ENCODE peak calls at places on chromosomes 16 and 17, in five cellular contexts. One of them, this sample, is unnamed.

GRCh38 chr17:16466407-16466806 is 25.6 kb downstream of the LRRC75A start:
- DNase-seq in cardiac muscle cell: no peak
- DNase-seq in ACHN: no peak
- DNase-seq in fibroblast of the aortic adventitia: no peak
- DNase-seq in NCI-H460: no peak
- DNase-seq in this sample: no peak

GRCh38 chr16:27232061-27232841 is 28.9 kb downstream of the KDM8 start:
- DNase-seq in ACHN: no peak
- DNase-seq in NCI-H460: no peak
- DNase-seq in fibroblast of the aortic adventitia: no peak
- DNase-seq in cardiac muscle cell: no peak
- DNase-seq in this sample: no peak

GRCh38 chr16:27724491-27724878 is 174.5 kb downstream of the KATNIP start:
- DNase-seq in ACHN: no peak
- DNase-seq in cardiac muscle cell: no peak
- DNase-seq in fibroblast of the aortic adventitia: peak; percentile 54
- DNase-seq in NCI-H460: no peak
- DNase-seq in this sample: peak; percentile 50

GRCh38 chr17:74360993-74361612 is 565 bp downstream of the BTBD17 start:
- DNase-seq in fibroblast of the aortic adventitia: no peak
- DNase-seq in ACHN: no peak
- DNase-seq in NCI-H460: no peak
- DNase-seq in cardiac muscle cell: no peak
- DNase-seq in this sample: no peak

GRCh38 chr17:39351508-39351907 is 49.9 kb downstream of the FBXL20 start:
- DNase-seq in NCI-H460: no peak
- DNase-seq in fibroblast of the aortic adventitia: no peak
- DNase-seq in ACHN: peak; percentile 8
- DNase-seq in cardiac muscle cell: no peak
- DNase-seq in this sample: no peak

GRCh38 chr16:88754109-88754911 is 30.7 kb downstream of the PIEZO1 start:
- DNase-seq in cardiac muscle cell: no peak
- DNase-seq in ACHN: no peak
- DNase-seq in NCI-H460: no peak
- DNase-seq in fibroblast of the aortic adventitia: no peak
- DNase-seq in this sample: no peak

GRCh38 chr17:78723957-78724356 is 58.1 kb downstream of the CYTH1 start:
- DNase-seq in NCI-H460: no peak
- DNase-seq in cardiac muscle cell: no peak
- DNase-seq in ACHN: no peak
- DNase-seq in fibroblast of the aortic adventitia: no peak
- DNase-seq in this sample: no peak

GRCh38 chr17:80105762-80106161 is 4.4 kb downstream of the GAA start:
- DNase-seq in ACHN: no peak
- DNase-seq in cardiac muscle cell: no peak
- DNase-seq in NCI-H460: no peak
- DNase-seq in fibroblast of the aortic adventitia: peak; percentile 12
- DNase-seq in this sample: peak; percentile 47

GRCh38 chr17:909642-910323 is 69.8 kb downstream of the NXN start:
- DNase-seq in cardiac muscle cell: no peak
- DNase-seq in ACHN: no peak
- DNase-seq in fibroblast of the aortic adventitia: no peak
- DNase-seq in NCI-H460: no peak
- DNase-seq in this sample: peak; percentile 89

GRCh38 chr17:12789075-12789975 is at the start of gene ARHGAP44:
- DNase-seq in fibroblast of the aortic adventitia: peak; percentile 47
- DNase-seq in NCI-H460: peak; percentile 26
- DNase-seq in cardiac muscle cell: peak; percentile 84
- DNase-seq in ACHN: peak; percentile 50
- DNase-seq in this sample: peak; percentile 53